ENCODE peak calls at places on chromosomes 6 and 20, in seven cellular contexts. T, P, J, Z, C, L and N are unnamed samples. For H3K27me3, the result is how much of the 10 kb centered on the place peaks cover.

GRCh38 chr20:1802385-1803215 is 92.6 kb upstream of the SIRPA start:
- DNase-seq in T (peak), P (peak), J (peak), Z (peak), C (peak), L (peak), N (peak)

GRCh38 chr20:35329435-35330139 is 37.4 kb upstream of the FAM83C start:
- DNase-seq in T (no peak), P (peak), J (peak), Z (peak), C (peak), L (no peak), N (peak)

GRCh38 chr20:49983848-49984408 is 1.1 kb downstream of the SNAI1 start:
- DNase-seq in T (no peak), P (no peak), J (no peak), Z (no peak), C (peak), L (peak), N (peak)

GRCh38 chr20:61595216-61595615 is 343.2 kb downstream of the CDH4 start:
- DNase-seq in T (no peak), P (no peak), J (no peak), Z (no peak), C (no peak), L (no peak), N (no peak)

GRCh38 chr6:18241208-18241836 is 23.0 kb downstream of the DEK start:
- DNase-seq in T (no peak), P (no peak), J (peak), Z (no peak), C (peak), L (no peak), N (no peak)

GRCh38 chr6:130993292-130993765 is 69.7 kb downstream of the EPB41L2 start:
- DNase-seq in T (peak), P (peak), J (no peak), Z (no peak), C (no peak), L (no peak), N (no peak)

GRCh38 chr6:170130201-170130621 is 160.7 kb downstream of the DLL1 start:
- DNase-seq in T (no peak), P (no peak), J (no peak), Z (peak), C (no peak), L (no peak), N (no peak)

GRCh38 chr6:107784669-107785068 is 39.4 kb downstream of the SCML4 start:
- DNase-seq in T (peak), P (no peak), J (no peak), Z (no peak), C (peak), L (no peak), N (no peak)

GRCh38 chr20:62114894-62115293 is 7.4 kb upstream of the LSM14B start:
- DNase-seq in T (no peak), P (peak), J (no peak), Z (no peak), C (no peak), L (no peak), N (no peak)

GRCh38 chr20:50153153-50153499 is 397 bp downstream of the PEDS1 start:
- DNase-seq in T (no peak), P (peak), J (no peak), Z (no peak), C (peak), L (peak), N (no peak)

GRCh38 chr6:10719386-10720228 is 3.3 kb upstream of the TMEM14C start:
- DNase-seq in T (no peak), P (no peak), J (no peak), Z (no peak), C (peak), L (no peak), N (no peak)

GRCh38 chr6:72675396-72675795 is 53.5 kb downstream of the KCNQ5 start:
- DNase-seq in T (no peak), P (no peak), J (no peak), Z (no peak), C (peak), L (peak), N (peak)

GRCh38 chr6:53530346-53530745 is 14.6 kb downstream of the GCLC start:
- DNase-seq in T (peak), P (peak), J (peak), Z (peak), C (peak), L (no peak), N (no peak)

GRCh38 chr6:30101423-30101938 is 11.4 kb downstream of the TRIM31 start:
- DNase-seq in T (no peak), P (peak), J (no peak), Z (no peak), C (peak), L (no peak), N (no peak)

GRCh38 chr20:5309971-5310370 is 6.8 kb downstream of the PROKR2 start:
- DNase-seq in T (no peak), P (no peak), J (peak), Z (no peak), C (no peak), L (no peak), N (no peak)

GRCh38 chr6:24273471-24273870 is 84.4 kb downstream of the DCDC2 start:
- DNase-seq in T (no peak), P (no peak), J (peak), Z (peak), C (peak), L (peak), N (peak)

GRCh38 chr20:4973330-4974097 is 27.8 kb downstream of the SLC23A2 start:
- DNase-seq in T (peak), P (no peak), J (no peak), Z (no peak), C (peak), L (peak), N (peak)

GRCh38 chr20:31998246-31998645 is 12.0 kb upstream of the CCM2L start:
- DNase-seq in T (no peak), P (no peak), J (no peak), Z (no peak), C (no peak), L (no peak), N (no peak)

GRCh38 chr6:73079611-73079955 is 145.7 kb downstream of the KHDC1L start:
- DNase-seq in T (no peak), P (no peak), J (peak), Z (no peak), C (peak), L (peak), N (peak)

GRCh38 chr20:64220891-64221527 is 34.5 kb upstream of the PCMTD2 start:
- DNase-seq in T (no peak), P (no peak), J (no peak), Z (no peak), C (no peak), L (no peak), N (no peak)

GRCh38 chr6:115971785-115972184 is 88.9 kb downstream of the FRK start:
- DNase-seq in T (no peak), P (no peak), J (no peak), Z (no peak), C (no peak), L (no peak), N (no peak)

GRCh38 chr6:39669943-39670342 is 55.3 kb downstream of the KIF6 start:
- DNase-seq in T (no peak), P (no peak), J (no peak), Z (no peak), C (no peak), L (no peak), N (peak)

GRCh38 chr6:99024089-99024488 is 76.3 kb upstream of the FBXL4 start:
- DNase-seq in T (no peak), P (no peak), J (no peak), Z (no peak), C (no peak), L (no peak), N (no peak)

GRCh38 chr20:12882832-12883506 is 125.8 kb upstream of the SPTLC3 start:
- DNase-seq in T (no peak), P (no peak), J (peak), Z (no peak), C (peak), L (peak), N (peak)

GRCh38 chr6:35587167-35587566 is 74.5 kb upstream of the TULP1 start:
- DNase-seq in T (no peak), P (no peak), J (no peak), Z (no peak), C (peak), L (no peak), N (no peak)

GRCh38 chr6:15621203-15622044 is 41.4 kb downstream of the DTNBP1 start:
- DNase-seq in T (peak), P (peak), J (peak), Z (peak), C (peak), L (no peak), N (no peak)

GRCh38 chr20:39899881-39900280 is 789.2 kb downstream of the MAFB start:
- DNase-seq in T (no peak), P (peak), J (no peak), Z (no peak), C (no peak), L (no peak), N (no peak)

GRCh38 chr6:12279322-12280098 is 10.7 kb upstream of the EDN1 start:
- DNase-seq in T (no peak), P (no peak), J (no peak), Z (no peak), C (peak), L (no peak), N (no peak)

GRCh38 chr20:10093087-10093591 is 58.4 kb downstream of the ANKEF1 start:
- DNase-seq in T (peak), P (no peak), J (peak), Z (no peak), C (peak), L (peak), N (peak)

GRCh38 chr20:17936791-17937687 is 31.6 kb downstream of the SNX5 start:
- DNase-seq in T (no peak), P (peak), J (no peak), Z (peak), C (peak), L (peak), N (peak)

GRCh38 chr6:71499667-71500066 is 211.1 kb downstream of the OGFRL1 start:
- DNase-seq in T (no peak), P (no peak), J (no peak), Z (no peak), C (no peak), L (no peak), N (no peak)

GRCh38 chr6:1611572-1612385 is 2.1 kb downstream of the FOXC1 start:
- DNase-seq in T (no peak), P (peak), J (peak), Z (no peak), C (peak), L (peak), N (peak)

GRCh38 chr6:85581572-85581971 is 12.1 kb downstream of the SNX14 start:
- DNase-seq in T (no peak), P (no peak), J (no peak), Z (no peak), C (no peak), L (no peak), N (no peak)

GRCh38 chr20:37229300-37229699 is 32.3 kb downstream of the GHRH start:
- DNase-seq in T (no peak), P (peak), J (no peak), Z (no peak), C (no peak), L (no peak), N (no peak)

GRCh38 chr6:16683524-16684194 is 77.6 kb downstream of the ATXN1 start:
- DNase-seq in T (peak), P (no peak), J (peak), Z (peak), C (peak), L (peak), N (peak)

GRCh38 chr6:26432622-26433021 is 7.7 kb upstream of the BTN3A3 start:
- DNase-seq in T (no peak), P (no peak), J (no peak), Z (no peak), C (peak), L (peak), N (peak)

GRCh38 chr6:134436281-134436815 is 118.4 kb upstream of the SGK1 start:
- DNase-seq in T (peak), P (no peak), J (peak), Z (peak), C (peak), L (peak), N (peak)

GRCh38 chr20:32507998-32508774 is 76.9 kb downstream of the NOL4L start:
- DNase-seq in T (peak), P (no peak), J (no peak), Z (no peak), C (no peak), L (no peak), N (no peak)

GRCh38 chr20:59405819-59406218 is 105.4 kb downstream of the EDN3 start:
- DNase-seq in T (no peak), P (no peak), J (no peak), Z (no peak), C (no peak), L (no peak), N (no peak)
- H3K27me3 ChIP-seq in T (under half), P (under half), J (under half), Z (under half), C (under half), L (half or more), N (under half)

DNA sequence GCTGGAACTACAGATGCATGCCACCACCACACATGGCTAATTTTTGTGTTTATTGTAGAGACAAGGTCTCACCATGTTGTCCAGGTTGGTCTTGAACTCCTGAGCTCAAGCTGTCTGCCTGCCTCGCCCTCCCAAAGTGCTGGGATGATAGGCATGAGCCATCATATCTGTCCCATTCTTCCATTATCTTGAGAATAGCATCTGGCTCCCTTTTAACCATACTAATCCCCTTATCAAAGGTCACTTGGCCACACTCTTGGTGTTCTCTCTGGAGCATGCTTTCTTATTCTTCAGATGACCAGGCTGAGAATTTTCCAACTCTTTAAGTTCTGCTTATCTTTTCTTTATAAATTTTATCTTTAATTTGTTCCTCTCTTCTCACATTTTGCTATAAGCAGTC is 15.9 kb upstream of the TRERF1 start:
- DNase-seq in T (no peak), P (no peak), J (no peak), Z (no peak), C (no peak), L (no peak), N (no peak)
- H3K27me3 ChIP-seq in T (under half), P (under half), J (under half), Z (under half), C (under half), L (under half), N (under half)

GRCh38 chr6:33114428-33114827 is 38.6 kb downstream of the HLA-DPB1 start:
- DNase-seq in T (no peak), P (no peak), J (no peak), Z (no peak), C (no peak), L (no peak), N (no peak)
- H3K27me3 ChIP-seq in T (under half), P (under half), J (under half), Z (under half), C (half or more), L (half or more), N (under half)

GRCh38 chr6:33822575-33823395 is 19.0 kb upstream of the MLN start:
- DNase-seq in T (peak), P (peak), J (no peak), Z (no peak), C (peak), L (no peak), N (no peak)
- H3K27me3 ChIP-seq in T (under half), P (under half), J (under half), Z (under half), C (under half), L (under half), N (under half)